ENCODE peak calls at places on chromosomes 6 and 20, in eight cellular contexts. F is GM12878, X is suprapubic skin, L is GM12892, D is vagina, E is HCT116, H is SK-N-SH, K is transverse colon. R is an unnamed sample.

GRCh38 chr6:170208171-170208601 is 82.7 kb downstream of the DLL1 start:
- DNase-seq in D (peak; percentile 25), X (peak; percentile 69), L (no peak), K (no peak), H (peak; percentile 17), E (no peak), F (no peak), R (no peak)

GRCh38 chr20:37315293-37316110 is 26.0 kb downstream of the MANBAL start:
- DNase-seq in E (no peak), D (no peak), X (peak; percentile 85), K (peak; percentile 57), L (peak; percentile 58), H (peak; percentile 81), F (no peak), R (no peak)

GRCh38 chr6:118784641-118785164 is 109.2 kb upstream of the ASF1A start:
- DNase-seq in K (no peak), L (no peak), D (no peak), E (no peak), F (no peak), X (peak; percentile 81), H (peak; percentile 33), R (no peak)

GRCh38 chr6:134880487-134881190 is 69.3 kb downstream of the ALDH8A1 start:
- DNase-seq in D (no peak), X (no peak), E (no peak), F (no peak), K (no peak), H (no peak), L (no peak), R (no peak)

GRCh38 chr6:91198588-91199255 is 611.9 kb upstream of the MAP3K7 start:
- DNase-seq in E (no peak), X (no peak), D (no peak), L (no peak), K (no peak), H (no peak), F (no peak), R (no peak)

GRCh38 chr20:1968958-1969357 is 24.9 kb downstream of the PDYN start:
- DNase-seq in X (peak; percentile 37), K (no peak), F (no peak), E (no peak), D (no peak), H (no peak), L (no peak), R (no peak)

GRCh38 chr6:158769228-158769627 is 49.9 kb downstream of the EZR start:
- DNase-seq in H (no peak), E (no peak), X (no peak), D (no peak), L (no peak), K (no peak), F (no peak), R (no peak)

GRCh38 chr6:116060572-116061283 is at the start of gene FRK:
- DNase-seq in K (peak; percentile 85), F (no peak), H (no peak), X (no peak), D (no peak), E (peak; percentile 62), L (no peak), R (peak; percentile 49)

GRCh38 chr6:119493980-119494379 is 144.4 kb upstream of the MAN1A1 start:
- DNase-seq in L (no peak), X (no peak), K (no peak), F (no peak), D (no peak), E (no peak), H (no peak), R (no peak)

GRCh38 chr20:16533493-16533892 is 39.8 kb downstream of the KIF16B start:
- DNase-seq in H (no peak), F (no peak), D (no peak), X (no peak), L (no peak), K (no peak), E (no peak), R (no peak)

GRCh38 chr20:3876676-3877075 is 12.5 kb upstream of the PANK2 start:
- DNase-seq in H (no peak), D (no peak), K (no peak), F (no peak), E (no peak), X (no peak), L (no peak), R (no peak)

GRCh38 chr6:167760979-167761793 is 65.5 kb upstream of the AFDN start:
- DNase-seq in X (peak; percentile 83), K (no peak), E (no peak), H (no peak), F (no peak), L (no peak), D (no peak), R (no peak)

GRCh38 chr20:21503345-21503744 is 10.5 kb downstream of the NKX2-2 start:
- DNase-seq in D (no peak), F (peak; percentile 60), L (no peak), E (no peak), H (no peak), X (no peak), K (no peak), R (no peak)

GRCh38 chr6:19803331-19804330 is 33.5 kb upstream of the ID4 start:
- DNase-seq in K (no peak), X (no peak), E (no peak), H (no peak), F (no peak), L (no peak), D (no peak), R (no peak)

GRCh38 chr6:156154896-156155295 is 622.3 kb upstream of the ARID1B start:
- DNase-seq in L (no peak), D (no peak), X (no peak), F (no peak), K (no peak), H (no peak), E (no peak), R (no peak)

GRCh38 chr6:170344631-170345576 is 38.3 kb downstream of the FAM120B start:
- DNase-seq in H (no peak), D (no peak), E (peak; percentile 54), L (no peak), F (peak; percentile 20), K (no peak), X (no peak), R (no peak)

GRCh38 chr6:144217264-144217663 is 66.9 kb downstream of the STX11 start:
- DNase-seq in K (no peak), H (no peak), E (no peak), X (no peak), F (no peak), D (no peak), L (no peak), R (no peak)

GRCh38 chr20:61450549-61450948 is 198.5 kb downstream of the CDH4 start:
- DNase-seq in L (no peak), F (no peak), X (no peak), D (no peak), H (no peak), E (no peak), K (no peak), R (no peak)

GRCh38 chr20:61449916-61450315 is 197.9 kb downstream of the CDH4 start:
- DNase-seq in H (no peak), K (no peak), L (no peak), E (no peak), F (no peak), X (no peak), D (no peak), R (no peak)

GRCh38 chr20:61447950-61448349 is 195.9 kb downstream of the CDH4 start:
- DNase-seq in D (peak; percentile 22), F (no peak), L (no peak), K (no peak), H (no peak), X (no peak), E (no peak), R (no peak)

GRCh38 chr20:61448396-61448795 is 196.3 kb downstream of the CDH4 start:
- DNase-seq in L (no peak), E (no peak), D (no peak), F (no peak), K (no peak), H (no peak), X (no peak), R (no peak)

GRCh38 chr20:61449057-61449456 is 197.0 kb downstream of the CDH4 start:
- DNase-seq in H (no peak), L (no peak), D (peak; percentile 20), K (no peak), F (no peak), X (no peak), E (no peak), R (no peak)
- TF ChIP-seq POLR2AphosphoS5 in H (no peak), L (no peak), D (no peak), K (no peak), F (no peak), X (no peak), E (no peak), R (no peak)

GRCh38 chr6:138456393-138456775 is 42.9 kb downstream of the NHSL1 start:
- DNase-seq in X (no peak), E (no peak), H (no peak), L (no peak), K (no peak), F (no peak), D (no peak), R (no peak)
- TF ChIP-seq POLR2AphosphoS5 in X (no peak), E (no peak), H (no peak), L (no peak), K (no peak), F (no peak), D (no peak), R (no peak)

GRCh38 chr6:34920097-34920496 is 31.0 kb downstream of the ANKS1A start:
- DNase-seq in E (no peak), X (no peak), K (no peak), D (no peak), H (no peak), F (no peak), L (no peak), R (no peak)

GRCh38 chr6:34917626-34918285 is 28.7 kb downstream of the ANKS1A start:
- DNase-seq in F (no peak), X (no peak), L (no peak), H (no peak), D (no peak), E (no peak), K (no peak), R (no peak)

GRCh38 chr6:34922177-34922663 is 33.2 kb downstream of the ANKS1A start:
- DNase-seq in K (no peak), D (no peak), E (no peak), H (no peak), F (no peak), X (no peak), L (no peak), R (no peak)

GRCh38 chr6:34916348-34916967 is 27.4 kb downstream of the ANKS1A start:
- DNase-seq in D (no peak), L (no peak), E (no peak), F (no peak), K (no peak), X (no peak), H (no peak), R (no peak)

GRCh38 chr6:34919651-34920050 is 30.6 kb downstream of the ANKS1A start:
- DNase-seq in X (no peak), L (no peak), K (no peak), H (no peak), D (no peak), E (no peak), F (no peak), R (no peak)
- TF ChIP-seq POLR2AphosphoS5 in X (no peak), L (no peak), K (no peak), H (no peak), D (no peak), E (no peak), F (no peak), R (no peak)

DNA sequence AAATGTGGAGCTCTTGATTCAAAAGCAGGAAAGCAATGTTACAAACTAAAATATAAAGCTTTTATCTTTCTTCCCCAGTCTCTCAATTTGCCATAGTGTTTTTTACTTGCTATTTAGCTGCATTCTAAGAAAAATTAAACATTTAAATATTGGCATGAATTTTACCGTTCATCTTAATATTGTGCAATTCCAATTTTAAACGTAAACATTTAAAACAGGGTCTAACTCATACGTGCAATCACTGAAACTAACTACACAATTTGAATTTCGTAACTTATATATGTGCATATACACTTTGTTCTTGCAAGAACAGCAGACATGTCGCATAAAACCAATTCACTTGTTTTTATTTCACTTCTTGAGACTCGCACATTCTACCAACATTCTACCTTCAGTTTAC is 280.8 kb upstream of the QKI start:
- DNase-seq in H (no peak), K (no peak), X (no peak), D (no peak), L (no peak), E (no peak), F (no peak), R (no peak)
- TF ChIP-seq POLR2AphosphoS5 in H (no peak), K (no peak), X (no peak), D (no peak), L (no peak), E (no peak), F (no peak), R (no peak)

R was measured in GM23338.